ENCODE peak calls at places on chromosomes 6 and 20, in five cellular contexts. W is HCT116, P is GM12878, N is NB4, H is heart left ventricle. U is an unnamed sample.
A peak's percentile ranks its signal among the peaks of the same experiment; 100 is the strongest.

GRCh38 chr6:3372184-3372846 is 84.5 kb downstream of the SLC22A23 start:
- DNase-seq in P (no peak), N (no peak), W (no peak), H (no peak), U (no peak)

GRCh38 chr6:32432050-32432450 is 7.6 kb upstream of the HLA-DRA start:
- DNase-seq in N (peak; percentile 40), H (no peak), W (peak; percentile 40), P (no peak), U (no peak)

GRCh38 chr20:4154958-4155411 is 139.6 kb upstream of the RNF24 start:
- DNase-seq in W (no peak), N (no peak), P (no peak), H (peak; percentile 55), U (no peak)

GRCh38 chr6:40986364-40986763 is 52.7 kb downstream of the UNC5CL start:
- DNase-seq in W (no peak), N (no peak), H (no peak), P (no peak), U (no peak)

GRCh38 chr6:83862776-83863471 is 3.4 kb downstream of the CYB5R4 start:
- DNase-seq in P (no peak), W (no peak), H (no peak), N (no peak), U (no peak)

GRCh38 chr6:145551164-145551563 is 184.2 kb downstream of the EPM2A start:
- DNase-seq in N (no peak), H (no peak), P (no peak), W (no peak), U (no peak)

GRCh38 chr6:50720623-50721022 is 7.3 kb downstream of the TFAP2D start:
- DNase-seq in W (no peak), N (peak; percentile 26), H (no peak), P (no peak), U (no peak)

GRCh38 chr6:169899481-169900145 is 148.2 kb downstream of the ERMARD start:
- DNase-seq in P (no peak), N (no peak), W (no peak), H (no peak), U (no peak)

GRCh38 chr20:34549291-34549928 is 9.1 kb upstream of the MAP1LC3A start:
- DNase-seq in P (no peak), N (peak; percentile 15), H (no peak), W (peak; percentile 19), U (no peak)

GRCh38 chr6:161486326-161486725 is 212.5 kb upstream of the AGPAT4 start:
- DNase-seq in P (no peak), H (peak; percentile 62), N (no peak), W (peak; percentile 41), U (peak; percentile 30)

GRCh38 chr6:31769684-31770371 is 7.3 kb downstream of the VWA7 start:
- DNase-seq in W (peak; percentile 42), P (peak; percentile 36), H (peak; percentile 73), N (peak; percentile 83), U (peak; percentile 87)

GRCh38 chr6:107124934-107125348 is 9.6 kb upstream of the BEND3 start:
- DNase-seq in N (no peak), P (peak; percentile 40), W (no peak), H (no peak), U (no peak)

GRCh38 chr6:44253307-44254101 is 3.8 kb downstream of the SLC35B2 start:
- DNase-seq in W (no peak), N (peak; percentile 79), H (no peak), P (no peak), U (no peak)

GRCh38 chr6:107132330-107132954 is 17.1 kb upstream of the BEND3 start:
- DNase-seq in P (no peak), N (peak; percentile 50), W (peak; percentile 19), H (no peak), U (no peak)

GRCh38 chr20:59165794-59166709 is 2.4 kb downstream of the ZNF831 start:
- DNase-seq in W (no peak), H (no peak), P (no peak), N (no peak), U (no peak)

GRCh38 chr6:110874880-110875547 is 429 bp downstream of the AMD1 start:
- DNase-seq in W (no peak), N (peak; percentile 63), H (peak; percentile 40), P (no peak), U (no peak)

GRCh38 chr6:5905431-5906339 is 101.0 kb downstream of the NRN1 start:
- DNase-seq in N (no peak), H (peak; percentile 88), P (no peak), W (no peak), U (peak; percentile 15)

GRCh38 chr6:113879186-113880096 is 22.3 kb downstream of the MARCKS start:
- DNase-seq in N (peak; percentile 60), H (peak; percentile 36), P (peak; percentile 47), W (peak; percentile 68), U (no peak)

GRCh38 chr6:87731818-87732661 is 30.0 kb upstream of the AKIRIN2 start:
- DNase-seq in N (peak; percentile 94), W (peak; percentile 76), H (peak; percentile 90), P (peak; percentile 71), U (peak; percentile 79)

GRCh38 chr6:56842602-56843475 is 112.1 kb upstream of the BEND6 start:
- DNase-seq in W (no peak), P (no peak), H (peak; percentile 42), N (peak; percentile 78), U (no peak)

GRCh38 chr6:44837741-44838140 is 450.2 kb downstream of the CDC5L start:
- DNase-seq in W (no peak), P (no peak), H (no peak), N (no peak), U (no peak)

GRCh38 chr6:4510317-4510716 is 265.9 kb upstream of the CDYL start:
- DNase-seq in P (no peak), N (no peak), H (no peak), W (no peak), U (no peak)

DNA sequence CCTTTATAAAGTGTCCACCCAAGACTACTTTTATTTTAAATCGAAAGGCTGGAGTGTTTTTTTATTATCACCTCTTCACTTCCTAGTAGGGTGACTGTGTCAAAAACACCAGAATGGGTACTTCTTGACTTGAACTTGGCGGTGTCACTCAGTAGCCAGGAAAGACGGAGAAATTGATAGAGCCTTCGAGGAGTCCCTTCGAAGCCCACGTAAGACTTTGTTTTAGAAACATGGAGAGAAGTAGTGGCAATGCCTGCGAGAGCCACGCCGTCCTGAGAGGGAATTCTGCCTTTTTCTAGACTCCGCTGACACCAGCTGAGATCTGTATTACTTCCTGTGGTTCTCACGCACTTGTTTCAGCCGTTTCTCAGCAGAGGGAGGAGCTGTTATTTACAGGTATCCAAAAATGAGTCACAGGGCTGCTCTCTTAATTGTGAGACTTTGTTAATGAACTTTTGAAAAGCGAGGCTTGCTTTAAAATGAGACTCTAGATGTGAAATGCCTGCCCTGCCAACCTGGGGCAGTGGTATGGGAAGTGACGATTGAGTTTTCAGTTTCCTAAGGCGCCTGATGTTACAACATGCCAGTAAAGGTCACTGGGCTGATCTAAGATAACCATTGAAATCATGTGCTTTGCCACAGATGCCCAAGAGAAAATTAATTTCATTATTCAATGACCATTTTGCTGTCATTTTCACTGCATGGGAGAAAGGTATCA is 852 bp downstream of the STX11 start:
- DNase-seq in N (peak; percentile 75), H (no peak), P (peak; percentile 88), W (no peak), U (no peak)
- TF ChIP-seq POLR2A in N (peak; percentile 31), H (no peak), P (peak; percentile 79), W (no peak), U (no peak)

GRCh38 chr20:62366370-62367135 is 559 bp downstream of the LAMA5 start:
- DNase-seq in P (no peak), N (no peak), W (no peak), H (peak; percentile 51), U (no peak)

GRCh38 chr20:62365814-62366369 is 1.2 kb downstream of the LAMA5 start:
- DNase-seq in W (no peak), H (peak; percentile 56), N (no peak), P (no peak), U (peak; percentile 67)

GRCh38 chr20:62368303-62368628 is 1.2 kb upstream of the LAMA5 start:
- DNase-seq in H (no peak), N (no peak), W (no peak), P (no peak), U (no peak)

GRCh38 chr20:62367483-62368302 is 581 bp upstream of the LAMA5 start:
- DNase-seq in W (no peak), N (peak; percentile 61), P (no peak), H (peak; percentile 60), U (no peak)

GRCh38 chr20:62367136-62367482 is at the start of gene LAMA5:
- DNase-seq in H (peak; percentile 65), P (no peak), N (peak; percentile 51), W (no peak), U (no peak)
- TF ChIP-seq POLR2A in H (peak; percentile 54), P (no peak), N (no peak), W (peak; percentile 51), U (peak; percentile 25)

GRCh38 chr6:75205776-75206334 is at the start of gene COL12A1:
- DNase-seq in H (peak; percentile 91), P (no peak), N (no peak), W (peak; percentile 80), U (peak; percentile 64)
- TF ChIP-seq POLR2A in H (no peak), P (no peak), N (no peak), W (no peak), U (no peak)

DNA sequence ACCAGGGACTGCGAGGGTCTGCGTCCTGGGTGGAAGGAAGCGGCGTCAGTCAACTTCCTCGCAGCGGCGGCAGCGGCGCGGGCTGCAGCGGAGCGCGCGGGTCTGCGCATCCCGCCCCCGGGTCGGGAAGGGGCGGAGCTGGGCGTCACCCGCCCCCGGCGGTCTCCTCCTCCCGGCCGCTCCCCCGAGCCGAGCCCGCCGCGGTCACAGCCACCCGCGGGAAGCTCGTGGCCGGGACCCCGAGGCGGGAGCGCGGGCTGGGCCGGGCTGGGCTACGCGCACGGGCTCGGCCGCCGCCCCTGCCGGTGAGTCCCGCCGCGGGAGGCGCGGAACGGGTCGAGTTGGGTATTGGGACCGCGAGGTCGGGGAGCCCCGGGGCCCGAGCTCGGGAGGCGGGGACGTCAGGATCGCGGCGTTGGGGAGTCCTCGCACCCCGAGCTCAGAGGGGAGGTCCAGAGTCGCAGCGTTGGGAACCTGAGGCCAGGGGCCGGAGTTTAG is at the start of gene PAQR8:
- DNase-seq in N (peak; percentile 87), P (no peak), W (peak; percentile 10), H (peak; percentile 86), U (peak; percentile 95)
- TF ChIP-seq POLR2A in N (peak; percentile 52), P (peak; percentile 78), W (peak; percentile 86), H (no peak), U (peak; percentile 80)

DNA sequence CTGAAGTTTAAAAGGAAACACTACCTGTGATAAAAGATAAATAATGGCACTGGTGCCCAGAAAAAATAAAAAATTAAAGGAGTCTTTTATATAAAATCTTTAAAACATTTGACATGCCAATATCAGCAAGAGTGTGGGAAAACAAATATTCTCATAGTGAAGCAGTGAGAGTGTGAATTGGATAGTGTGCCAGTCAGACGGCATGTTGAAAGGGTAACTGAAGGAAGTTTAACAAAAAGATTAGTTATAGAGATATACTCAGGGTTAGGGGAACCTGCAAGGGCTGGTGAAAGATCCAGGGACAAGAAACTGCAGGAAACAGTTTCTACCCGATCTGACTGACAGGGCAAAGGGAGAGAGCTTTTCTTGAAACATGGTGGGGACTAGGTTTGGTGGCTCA is 22.2 kb upstream of the GMNN start:
- DNase-seq in P (no peak), H (no peak), W (no peak), N (no peak), U (no peak)
- TF ChIP-seq POLR2A in P (no peak), H (no peak), W (no peak), N (no peak), U (no peak)

U was measured in H54.